ENCODE peak calls at places on chromosomes 6 and 20, in five cellular contexts. One of them, this sample, is unnamed.

GRCh38 chr6:150739711-150740349 is 125.7 kb upstream of the MTHFD1L start:
- DNase-seq in A549: no peak
- DNase-seq in SK-N-SH: no peak
- DNase-seq in GM12878: no peak
- DNase-seq in K562: no peak
- DNase-seq in this sample: no peak

GRCh38 chr6:74369556-74369993 is 673.6 kb downstream of the CD109 start:
- DNase-seq in A549: no peak
- DNase-seq in SK-N-SH: no peak
- DNase-seq in GM12878: no peak
- DNase-seq in K562: no peak
- DNase-seq in this sample: peak; percentile 97

GRCh38 chr6:32082951-32083350 is 26.2 kb downstream of the TNXB start:
- DNase-seq in A549: peak; percentile 32
- DNase-seq in SK-N-SH: no peak
- DNase-seq in GM12878: no peak
- DNase-seq in K562: no peak
- DNase-seq in this sample: no peak

GRCh38 chr6:14671261-14671681 is 553.7 kb downstream of the CD83 start:
- DNase-seq in A549: no peak
- DNase-seq in SK-N-SH: no peak
- DNase-seq in GM12878: no peak
- DNase-seq in K562: no peak
- DNase-seq in this sample: peak; percentile 89

GRCh38 chr20:54793270-54793992 is 318.0 kb downstream of the DOK5 start:
- DNase-seq in A549: no peak
- DNase-seq in SK-N-SH: no peak
- DNase-seq in GM12878: no peak
- DNase-seq in K562: no peak
- DNase-seq in this sample: no peak

GRCh38 chr6:7590918-7591302 is 912 bp downstream of the SNRNP48 start:
- DNase-seq in A549: no peak
- DNase-seq in SK-N-SH: peak; percentile 18
- DNase-seq in GM12878: no peak
- DNase-seq in K562: peak; percentile 65
- DNase-seq in this sample: peak; percentile 23

GRCh38 chr20:15449061-15449460 is 1111.6 kb upstream of the FLRT3 start:
- DNase-seq in A549: no peak
- DNase-seq in SK-N-SH: no peak
- DNase-seq in GM12878: no peak
- DNase-seq in K562: no peak
- DNase-seq in this sample: no peak

GRCh38 chr6:108074057-108074358 is 533 bp downstream of the OSTM1 start:
- DNase-seq in A549: no peak
- DNase-seq in SK-N-SH: no peak
- DNase-seq in GM12878: no peak
- DNase-seq in K562: peak; percentile 54
- DNase-seq in this sample: peak; percentile 31

GRCh38 chr20:25254571-25254970 is 6.7 kb downstream of the PYGB start:
- DNase-seq in A549: no peak
- DNase-seq in SK-N-SH: peak; percentile 73
- DNase-seq in GM12878: no peak
- DNase-seq in K562: no peak
- DNase-seq in this sample: no peak

GRCh38 chr20:62088258-62089127 is 22.8 kb upstream of the TAF4 start:
- DNase-seq in A549: peak; percentile 94
- DNase-seq in SK-N-SH: no peak
- DNase-seq in GM12878: no peak
- DNase-seq in K562: peak; percentile 72
- DNase-seq in this sample: peak; percentile 99

GRCh38 chr6:113903666-113904330 is 46.7 kb downstream of the MARCKS start:
- DNase-seq in A549: no peak
- DNase-seq in SK-N-SH: no peak
- DNase-seq in GM12878: no peak
- DNase-seq in K562: no peak
- DNase-seq in this sample: peak; percentile 58

GRCh38 chr6:141195251-141195832 is 937.4 kb upstream of the GJE1 start:
- DNase-seq in A549: peak; percentile 1
- DNase-seq in SK-N-SH: no peak
- DNase-seq in GM12878: no peak
- DNase-seq in K562: no peak
- DNase-seq in this sample: no peak

GRCh38 chr6:89834884-89835792 is 5.5 kb downstream of the CASP8AP2 start:
- DNase-seq in A549: no peak
- DNase-seq in SK-N-SH: no peak
- DNase-seq in GM12878: peak; percentile 87
- DNase-seq in K562: no peak
- DNase-seq in this sample: peak; percentile 41

GRCh38 chr6:25017932-25018581 is 82.3 kb upstream of the RIPOR2 start:
- DNase-seq in A549: peak; percentile 37
- DNase-seq in SK-N-SH: no peak
- DNase-seq in GM12878: no peak
- DNase-seq in K562: peak; percentile 52
- DNase-seq in this sample: peak; percentile 65

GRCh38 chr6:112330071-112330876 is 16.9 kb upstream of the RFPL4B start:
- DNase-seq in A549: peak; percentile 31
- DNase-seq in SK-N-SH: no peak
- DNase-seq in GM12878: no peak
- DNase-seq in K562: no peak
- DNase-seq in this sample: peak; percentile 38

GRCh38 chr20:10594286-10594868 is 79.4 kb downstream of the JAG1 start:
- DNase-seq in A549: no peak
- DNase-seq in SK-N-SH: no peak
- DNase-seq in GM12878: no peak
- DNase-seq in K562: no peak
- DNase-seq in this sample: no peak

GRCh38 chr20:32356935-32357868 is 929 bp upstream of the ASXL1 start:
- DNase-seq in A549: no peak
- DNase-seq in SK-N-SH: peak; percentile 22
- DNase-seq in GM12878: peak; percentile 84
- DNase-seq in K562: peak; percentile 72
- DNase-seq in this sample: peak; percentile 50

GRCh38 chr6:167233490-167233889 is 57.6 kb upstream of the UNC93A start:
- DNase-seq in A549: no peak
- DNase-seq in SK-N-SH: no peak
- DNase-seq in GM12878: no peak
- DNase-seq in K562: no peak
- DNase-seq in this sample: no peak

GRCh38 chr20:50415516-50416268 is 94.5 kb upstream of the PTPN1 start:
- DNase-seq in A549: peak; percentile 87
- DNase-seq in SK-N-SH: peak; percentile 79
- DNase-seq in GM12878: no peak
- DNase-seq in K562: no peak
- DNase-seq in this sample: peak; percentile 87

GRCh38 chr6:80210618-80211017 is 104.1 kb downstream of the BCKDHB start:
- DNase-seq in A549: no peak
- DNase-seq in SK-N-SH: peak; percentile 42
- DNase-seq in GM12878: peak; percentile 13
- DNase-seq in K562: peak; percentile 5
- DNase-seq in this sample: no peak

GRCh38 chr20:2973574-2973973 is 69.8 kb upstream of the GNRH2 start:
- DNase-seq in A549: no peak
- DNase-seq in SK-N-SH: no peak
- DNase-seq in GM12878: no peak
- DNase-seq in K562: no peak
- DNase-seq in this sample: no peak

GRCh38 chr6:63066053-63066704 is 145.1 kb upstream of the FKBP1C start:
- DNase-seq in A549: peak; percentile 47
- DNase-seq in SK-N-SH: no peak
- DNase-seq in GM12878: no peak
- DNase-seq in K562: no peak
- DNase-seq in this sample: no peak

GRCh38 chr6:108194503-108194902 is 28.7 kb downstream of the NR2E1 start:
- DNase-seq in A549: no peak
- DNase-seq in SK-N-SH: no peak
- DNase-seq in GM12878: no peak
- DNase-seq in K562: peak; percentile 41
- DNase-seq in this sample: no peak

GRCh38 chr20:47725248-47725973 is 59.9 kb downstream of the SULF2 start:
- DNase-seq in A549: peak; percentile 88
- DNase-seq in SK-N-SH: peak; percentile 81
- DNase-seq in GM12878: peak; percentile 63
- DNase-seq in K562: peak; percentile 87
- DNase-seq in this sample: peak; percentile 73

GRCh38 chr20:47727170-47727880 is 58.0 kb downstream of the SULF2 start:
- DNase-seq in A549: no peak
- DNase-seq in SK-N-SH: no peak
- DNase-seq in GM12878: peak; percentile 81
- DNase-seq in K562: no peak
- DNase-seq in this sample: no peak

GRCh38 chr20:47727909-47728361 is 57.3 kb downstream of the SULF2 start:
- DNase-seq in A549: no peak
- DNase-seq in SK-N-SH: no peak
- DNase-seq in GM12878: no peak
- DNase-seq in K562: no peak
- DNase-seq in this sample: no peak

GRCh38 chr20:47724910-47725247 is 60.4 kb downstream of the SULF2 start:
- DNase-seq in A549: no peak
- DNase-seq in SK-N-SH: no peak
- DNase-seq in GM12878: no peak
- DNase-seq in K562: no peak
- DNase-seq in this sample: no peak

GRCh38 chr20:47726632-47727031 is 58.6 kb downstream of the SULF2 start:
- DNase-seq in A549: no peak
- DNase-seq in SK-N-SH: no peak
- DNase-seq in GM12878: no peak
- DNase-seq in K562: no peak
- DNase-seq in this sample: no peak
- H3K4me2 ChIP-seq in A549: no peak overlapping the region
- H3K4me2 ChIP-seq in SK-N-SH: no peak overlapping the region
- H3K4me2 ChIP-seq in GM12878: peak overlapping the region; percentile 22
- H3K4me2 ChIP-seq in K562: no peak overlapping the region
- H3K4me2 ChIP-seq in this sample: no peak overlapping the region

DNA sequence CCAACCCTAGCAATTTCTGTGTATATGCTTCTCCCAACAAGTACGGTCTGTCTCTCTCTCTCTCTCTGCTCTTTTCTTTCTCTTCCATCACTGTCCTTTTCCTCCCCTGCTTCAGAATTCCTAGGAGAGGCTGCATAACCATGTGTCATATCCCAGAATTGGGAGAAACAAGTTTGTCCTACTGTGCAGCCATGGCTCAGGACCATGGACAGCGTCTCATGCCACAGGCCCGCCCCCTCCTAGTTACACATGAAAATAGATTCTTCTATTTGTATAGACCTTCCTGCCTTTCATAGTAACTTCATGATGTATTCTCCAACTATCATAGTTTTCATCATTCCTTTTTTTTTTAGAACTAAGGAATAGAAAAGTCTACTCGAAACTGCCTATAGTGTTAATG is 98.0 kb downstream of the FNDC1 start:
- DNase-seq in A549: no peak
- DNase-seq in SK-N-SH: no peak
- DNase-seq in GM12878: no peak
- DNase-seq in K562: peak; percentile 45
- DNase-seq in this sample: no peak
- TF ChIP-seq RCOR1 in A549: no peak
- TF ChIP-seq RCOR1 in SK-N-SH: no peak
- TF ChIP-seq RCOR1 in GM12878: no peak
- TF ChIP-seq RCOR1 in K562: no peak
- TF ChIP-seq RCOR1 in this sample: no peak

GRCh38 chr6:127162808-127163207 is 44.3 kb downstream of the RSPO3 start:
- DNase-seq in A549: no peak
- DNase-seq in SK-N-SH: no peak
- DNase-seq in GM12878: no peak
- DNase-seq in K562: no peak
- DNase-seq in this sample: no peak

GRCh38 chr6:127160484-127160883 is 42.0 kb downstream of the RSPO3 start:
- DNase-seq in A549: no peak
- DNase-seq in SK-N-SH: no peak
- DNase-seq in GM12878: no peak
- DNase-seq in K562: no peak
- DNase-seq in this sample: no peak

GRCh38 chr6:127164009-127164408 is 45.5 kb downstream of the RSPO3 start:
- DNase-seq in A549: no peak
- DNase-seq in SK-N-SH: no peak
- DNase-seq in GM12878: no peak
- DNase-seq in K562: no peak
- DNase-seq in this sample: no peak

GRCh38 chr6:127164555-127164954 is 46.1 kb downstream of the RSPO3 start:
- DNase-seq in A549: no peak
- DNase-seq in SK-N-SH: no peak
- DNase-seq in GM12878: no peak
- DNase-seq in K562: no peak
- DNase-seq in this sample: no peak
- H3K4me2 ChIP-seq in A549: no peak overlapping the region
- H3K4me2 ChIP-seq in SK-N-SH: no peak overlapping the region
- H3K4me2 ChIP-seq in GM12878: no peak overlapping the region
- H3K4me2 ChIP-seq in K562: no peak overlapping the region
- H3K4me2 ChIP-seq in this sample: no peak overlapping the region

DNA sequence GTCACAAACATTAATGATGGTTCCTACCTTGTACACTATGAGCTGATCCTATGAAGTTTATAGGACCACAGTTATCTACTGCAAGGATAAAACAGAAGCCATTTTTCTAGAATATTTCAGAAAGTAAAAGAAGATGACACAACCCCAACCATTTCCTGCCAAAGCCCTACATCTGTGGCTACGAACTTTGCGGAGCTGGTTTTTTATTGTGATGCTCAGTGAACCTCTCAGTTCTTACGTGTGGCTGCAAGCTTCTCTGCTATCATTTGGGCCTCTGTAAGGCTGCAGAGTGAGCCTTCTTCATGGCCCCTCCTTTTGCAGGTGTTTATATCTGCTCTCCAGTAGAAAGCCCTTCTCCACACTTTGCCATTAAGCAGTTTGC is 17.8 kb upstream of the TAGAP start:
- DNase-seq in A549: no peak
- DNase-seq in SK-N-SH: no peak
- DNase-seq in GM12878: no peak
- DNase-seq in K562: no peak
- DNase-seq in this sample: no peak
- TF ChIP-seq RCOR1 in A549: no peak
- TF ChIP-seq RCOR1 in SK-N-SH: no peak
- TF ChIP-seq RCOR1 in GM12878: no peak
- TF ChIP-seq RCOR1 in K562: no peak
- TF ChIP-seq RCOR1 in this sample: no peak

DNA sequence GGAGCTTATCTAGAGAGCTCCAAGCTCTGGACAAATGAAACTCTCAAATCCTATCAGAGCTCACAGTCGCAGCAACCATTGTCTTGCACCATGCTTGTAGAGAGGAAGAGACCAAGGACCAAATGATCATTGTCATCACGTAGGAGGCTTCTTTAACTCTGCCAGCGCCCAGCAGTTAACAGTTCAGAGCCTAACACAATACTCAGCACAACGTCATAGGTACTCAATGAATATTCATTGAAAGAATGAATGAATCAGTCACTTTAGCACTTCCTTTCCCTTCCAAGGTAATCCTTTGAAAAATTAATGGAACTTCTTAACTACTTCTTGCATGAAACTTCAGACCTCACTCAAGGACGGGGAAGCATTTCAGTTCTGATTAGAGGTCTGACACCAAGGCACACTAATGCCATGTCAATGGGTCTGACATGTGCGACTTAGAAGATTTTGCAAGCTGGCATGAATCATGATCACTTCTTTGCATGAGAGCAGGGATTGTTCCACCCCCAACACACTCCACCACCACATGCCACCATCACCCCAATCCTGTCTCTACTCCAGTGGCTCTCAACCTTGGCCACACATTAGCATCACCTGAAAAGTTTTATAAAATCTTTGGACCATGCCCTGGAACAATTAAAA is 45.1 kb downstream of the KHDC1L start:
- DNase-seq in A549: no peak
- DNase-seq in SK-N-SH: no peak
- DNase-seq in GM12878: no peak
- DNase-seq in K562: no peak
- DNase-seq in this sample: peak; percentile 25
- H3K4me2 ChIP-seq in A549: peak overlapping the region; percentile 52
- H3K4me2 ChIP-seq in SK-N-SH: peak overlapping the region; percentile 75
- H3K4me2 ChIP-seq in GM12878: peak overlapping the region; percentile 63
- H3K4me2 ChIP-seq in K562: no peak overlapping the region
- H3K4me2 ChIP-seq in this sample: peak overlapping the region; percentile 91

This sample was measured in IMR-90.